ENCODE peak calls at places on chromosomes 16 and 17, in nine cellular contexts. O is nephron progenitor cell, W is HCT116, K is uterus, I is A549, R is GM12865, B is Peyer's patch, X is OCI-LY7, L is AG10803. A is an unnamed sample.

GRCh38 chr17:57463103-57463885 is 207.0 kb downstream of the MSI2 start:
- DNase-seq in O (no peak), W (no peak), K (no peak), I (peak), R (peak), B (no peak), X (no peak), L (peak), A (peak)

GRCh38 chr16:11972128-11972527 is 4.4 kb upstream of the SNX29 start:
- DNase-seq in O (no peak), W (no peak), K (no peak), I (peak), R (no peak), B (no peak), X (no peak), L (no peak), A (peak)

GRCh38 chr17:57861000-57861736 is 11.3 kb upstream of the MRPS23 start:
- DNase-seq in O (peak), W (peak), K (no peak), I (peak), R (peak), B (peak), X (peak), L (peak), A (peak)

GRCh38 chr17:27882162-27882840 is 10.9 kb downstream of the LYRM9 start:
- DNase-seq in O (no peak), W (no peak), K (no peak), I (no peak), R (no peak), B (no peak), X (no peak), L (no peak), A (no peak)

GRCh38 chr16:19835989-19836421 is 48.6 kb downstream of the GPRC5B start:
- DNase-seq in O (no peak), W (no peak), K (no peak), I (no peak), R (no peak), B (no peak), X (no peak), L (peak), A (no peak)

GRCh38 chr17:8839410-8839935 is 28.0 kb downstream of the PIK3R6 start:
- DNase-seq in O (no peak), W (no peak), K (no peak), I (no peak), R (no peak), B (peak), X (no peak), L (no peak), A (no peak)

GRCh38 chr16:11560701-11561439 is 25.8 kb downstream of the LITAF start:
- DNase-seq in O (peak), W (no peak), K (peak), I (no peak), R (no peak), B (peak), X (no peak), L (no peak), A (peak)

GRCh38 chr16:8621572-8622314 is at the start of gene METTL22:
- DNase-seq in O (peak), W (peak), K (peak), I (peak), R (peak), B (peak), X (peak), L (peak), A (peak)

GRCh38 chr17:50468120-50469004 is at the start of gene CHAD:
- DNase-seq in O (peak), W (no peak), K (no peak), I (no peak), R (no peak), B (no peak), X (no peak), L (no peak), A (no peak)

GRCh38 chr17:20944014-20944905 is 98.6 kb downstream of the USP22 start:
- DNase-seq in O (peak), W (peak), K (no peak), I (peak), R (peak), B (peak), X (peak), L (no peak), A (no peak)
- TF ChIP-seq CTCF in O (peak), W (peak), K (no peak), I (peak), R (peak), B (no peak), X (peak), L (no peak), A (peak)

GRCh38 chr16:15041260-15042011 is 14.4 kb downstream of the NTAN1 start:
- DNase-seq in O (no peak), W (no peak), K (peak), I (no peak), R (no peak), B (peak), X (no peak), L (peak), A (peak)
- TF ChIP-seq CTCF in O (no peak), W (no peak), K (no peak), I (no peak), R (no peak), B (no peak), X (no peak), L (peak), A (peak)

DNA sequence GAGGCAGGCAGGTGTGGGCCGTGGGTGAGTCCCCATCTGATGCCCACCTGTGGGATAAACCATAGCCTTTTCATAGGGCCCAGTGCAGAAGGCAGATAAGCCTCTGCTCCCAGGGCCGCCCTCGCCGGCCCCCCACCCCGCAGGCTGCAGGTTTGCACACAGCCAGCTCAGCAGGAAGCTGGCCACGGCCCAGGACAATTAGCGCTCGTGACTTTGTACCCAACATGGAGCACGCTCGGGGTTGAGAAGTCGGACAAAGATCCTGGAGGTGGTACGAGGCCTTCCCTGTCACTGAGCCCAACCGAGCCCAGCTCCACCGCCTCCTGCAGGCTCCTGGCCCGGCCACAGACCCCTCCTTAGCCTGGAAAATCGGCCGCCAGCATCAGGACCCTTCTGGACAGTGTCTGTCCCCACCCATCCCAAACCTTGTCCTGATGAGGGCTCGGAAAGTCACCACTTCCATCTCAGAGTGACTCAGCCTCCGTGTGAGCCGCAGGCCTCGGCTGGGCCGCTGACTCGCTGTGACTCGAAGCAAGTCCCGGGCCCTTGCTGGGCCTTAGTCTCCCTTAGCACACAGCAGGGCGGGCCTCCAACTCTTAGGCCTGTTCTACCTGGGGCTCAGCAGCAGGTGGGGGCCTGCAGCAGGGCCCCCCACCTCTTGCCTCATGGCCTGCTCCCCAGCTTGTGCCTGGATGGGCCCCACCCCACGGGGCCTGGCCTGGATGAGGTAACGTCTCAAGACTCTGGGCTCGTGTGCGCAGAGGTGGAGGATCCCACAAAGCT is 22.7 kb downstream of the FAM83G start:
- DNase-seq in O (no peak), W (peak), K (no peak), I (peak), R (no peak), B (peak), X (no peak), L (peak), A (peak)
- TF ChIP-seq CTCF in O (no peak), W (no peak), K (no peak), I (no peak), R (no peak), B (no peak), X (no peak), L (no peak), A (no peak)

GRCh38 chr16:27465483-27465879 is 63.5 kb downstream of the IL21R start:
- DNase-seq in O (no peak), W (no peak), K (no peak), I (no peak), R (no peak), B (no peak), X (no peak), L (no peak), A (no peak)
- TF ChIP-seq CTCF in O (no peak), W (no peak), K (no peak), I (no peak), R (no peak), B (no peak), X (no peak), L (no peak), A (no peak)

GRCh38 chr16:22314661-22315626 is 17.7 kb downstream of the POLR3E start:
- DNase-seq in O (no peak), W (no peak), K (peak), I (no peak), R (no peak), B (peak), X (no peak), L (no peak), A (no peak)

GRCh38 chr16:22313141-22313781 is 16.1 kb downstream of the POLR3E start:
- DNase-seq in O (no peak), W (no peak), K (peak), I (no peak), R (no peak), B (peak), X (no peak), L (no peak), A (no peak)

GRCh38 chr16:22316411-22316811 is 19.2 kb downstream of the POLR3E start:
- DNase-seq in O (no peak), W (no peak), K (peak), I (no peak), R (no peak), B (peak), X (no peak), L (no peak), A (no peak)

GRCh38 chr16:22315979-22316378 is 18.8 kb downstream of the POLR3E start:
- DNase-seq in O (no peak), W (no peak), K (no peak), I (no peak), R (no peak), B (peak), X (no peak), L (no peak), A (no peak)

DNA sequence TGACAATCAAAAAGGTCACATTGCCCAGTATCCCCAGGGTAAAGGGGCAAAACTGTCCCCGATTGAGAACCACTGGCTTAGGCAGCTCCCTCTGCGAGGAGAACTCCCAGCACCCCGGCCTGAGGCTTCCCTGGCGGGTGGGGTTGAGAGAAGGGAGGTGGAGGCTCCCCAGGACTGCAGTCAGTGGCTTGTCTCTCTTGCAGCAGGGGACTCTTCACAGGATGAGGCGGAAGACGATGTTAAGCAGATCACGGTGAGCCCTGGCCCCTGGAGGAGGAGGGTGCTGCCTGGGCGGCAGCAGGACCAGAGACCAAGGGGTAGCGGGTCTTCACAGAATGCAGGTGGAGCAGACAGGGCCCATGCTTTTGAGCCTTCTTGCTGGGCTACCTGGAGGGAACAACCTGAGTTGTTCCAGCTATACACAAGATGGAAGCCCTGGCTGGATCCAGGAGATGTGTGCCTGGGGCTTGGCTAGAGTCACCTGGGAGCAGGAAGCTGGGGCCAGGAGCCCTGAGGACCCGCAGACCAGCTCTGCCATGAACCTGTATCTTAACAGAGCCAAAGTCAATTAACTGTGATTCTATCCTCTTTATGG is 16.8 kb downstream of the POLR3E start:
- DNase-seq in O (no peak), W (no peak), K (peak), I (no peak), R (no peak), B (peak), X (no peak), L (no peak), A (no peak)
- TF ChIP-seq CTCF in O (no peak), W (no peak), K (no peak), I (no peak), R (no peak), B (no peak), X (no peak), L (no peak), A (no peak)

GRCh38 chr17:41932821-41933389 is 2.5 kb downstream of the ODAD4 start:
- DNase-seq in O (no peak), W (no peak), K (no peak), I (no peak), R (no peak), B (no peak), X (no peak), L (no peak), A (no peak)

GRCh38 chr17:41925991-41926590 is 4.3 kb upstream of the ODAD4 start:
- DNase-seq in O (no peak), W (no peak), K (no peak), I (no peak), R (peak), B (no peak), X (no peak), L (no peak), A (no peak)

GRCh38 chr17:41928693-41929251 is 1.6 kb upstream of the ODAD4 start:
- DNase-seq in O (no peak), W (no peak), K (no peak), I (no peak), R (no peak), B (no peak), X (no peak), L (no peak), A (no peak)

GRCh38 chr17:41935641-41936040 is 5.2 kb downstream of the ODAD4 start:
- DNase-seq in O (no peak), W (no peak), K (no peak), I (no peak), R (no peak), B (no peak), X (no peak), L (no peak), A (no peak)

GRCh38 chr17:41930009-41930832 is at the start of gene ODAD4:
- DNase-seq in O (peak), W (peak), K (peak), I (peak), R (peak), B (peak), X (peak), L (peak), A (peak)
- TF ChIP-seq CTCF in O (no peak), W (peak), K (peak), I (peak), R (peak), B (peak), X (peak), L (peak), A (peak)

DNA sequence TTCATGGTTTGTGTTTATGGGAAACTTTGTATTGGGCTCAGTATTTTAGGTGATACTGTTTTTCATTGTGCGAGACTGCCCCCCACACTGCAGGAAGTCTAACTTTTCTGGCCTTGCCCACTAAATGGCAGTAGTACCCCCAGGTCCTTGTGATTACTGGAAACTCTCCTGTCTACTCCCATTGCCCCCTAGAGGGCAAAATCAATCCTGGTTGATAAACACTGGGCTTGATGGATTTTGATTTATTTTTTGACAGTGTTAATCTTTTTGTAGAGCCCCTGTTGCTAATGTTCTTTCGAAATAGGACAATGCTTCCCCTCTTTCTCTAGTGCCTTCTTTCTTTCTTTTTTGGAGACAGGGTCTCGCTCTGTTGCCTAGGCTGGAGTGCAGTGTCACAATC is 15.5 kb downstream of the METTL9 start:
- DNase-seq in O (no peak), W (no peak), K (no peak), I (no peak), R (no peak), B (no peak), X (no peak), L (no peak), A (no peak)
- TF ChIP-seq CTCF in O (no peak), W (peak), K (no peak), I (no peak), R (no peak), B (no peak), X (peak), L (no peak), A (peak)